ENCODE peak calls at places on chromosomes 7 and 10, in seven cellular contexts. B, S, M, P, F, J and E are unnamed samples.

GRCh38 chr7:67696878-67697277 is 700.2 kb downstream of the TYW1 start:
- DNase-seq in B (no peak), P (no peak), M (no peak), S (no peak), J (no peak), F (no peak), E (no peak)

GRCh38 chr10:16599662-16600061 is 78.0 kb upstream of the C1QL3 start:
- DNase-seq in P (no peak), B (no peak), J (no peak), M (no peak), F (no peak), S (no peak), E (no peak)

GRCh38 chr7:118754608-118755007 is 530.1 kb downstream of the ANKRD7 start:
- DNase-seq in P (no peak), M (no peak), J (no peak), B (no peak), F (no peak), S (no peak), E (no peak)

GRCh38 chr7:149625339-149625946 is 127.8 kb upstream of the ZNF746 start:
- DNase-seq in B (peak), M (no peak), P (peak), S (peak), J (peak), F (peak), E (peak)

GRCh38 chr10:62647375-62648092 is 157.0 kb upstream of the ADO start:
- DNase-seq in S (no peak), P (no peak), M (no peak), B (no peak), F (no peak), J (no peak), E (no peak)

GRCh38 chr10:56370217-56371113 is 9.4 kb upstream of the ZWINT start:
- DNase-seq in B (no peak), M (no peak), P (no peak), S (no peak), J (no peak), F (no peak), E (no peak)

GRCh38 chr7:56105508-56105907 is 768 bp downstream of the CHCHD2 start:
- DNase-seq in B (peak), F (peak), P (no peak), J (peak), M (no peak), S (no peak), E (no peak)

GRCh38 chr10:110501142-110501937 is 3.6 kb downstream of the DUSP5 start:
- DNase-seq in P (peak), B (peak), S (peak), M (peak), F (peak), J (no peak), E (peak)

GRCh38 chr10:43322321-43322720 is 49.1 kb upstream of the FXYD4 start:
- DNase-seq in J (no peak), S (no peak), M (no peak), P (no peak), F (no peak), B (peak), E (no peak)

GRCh38 chr7:123769371-123769770 is 20.6 kb upstream of the WASL start:
- DNase-seq in B (peak), S (no peak), F (peak), M (no peak), J (no peak), P (no peak), E (no peak)

GRCh38 chr7:4159761-4160554 is 522.1 kb upstream of the FOXK1 start:
- DNase-seq in S (no peak), P (no peak), F (no peak), J (no peak), B (no peak), M (no peak), E (no peak)

GRCh38 chr7:50851891-50852290 is 69.2 kb upstream of the GRB10 start:
- DNase-seq in S (no peak), P (no peak), F (no peak), J (no peak), M (peak), B (no peak), E (no peak)

DNA sequence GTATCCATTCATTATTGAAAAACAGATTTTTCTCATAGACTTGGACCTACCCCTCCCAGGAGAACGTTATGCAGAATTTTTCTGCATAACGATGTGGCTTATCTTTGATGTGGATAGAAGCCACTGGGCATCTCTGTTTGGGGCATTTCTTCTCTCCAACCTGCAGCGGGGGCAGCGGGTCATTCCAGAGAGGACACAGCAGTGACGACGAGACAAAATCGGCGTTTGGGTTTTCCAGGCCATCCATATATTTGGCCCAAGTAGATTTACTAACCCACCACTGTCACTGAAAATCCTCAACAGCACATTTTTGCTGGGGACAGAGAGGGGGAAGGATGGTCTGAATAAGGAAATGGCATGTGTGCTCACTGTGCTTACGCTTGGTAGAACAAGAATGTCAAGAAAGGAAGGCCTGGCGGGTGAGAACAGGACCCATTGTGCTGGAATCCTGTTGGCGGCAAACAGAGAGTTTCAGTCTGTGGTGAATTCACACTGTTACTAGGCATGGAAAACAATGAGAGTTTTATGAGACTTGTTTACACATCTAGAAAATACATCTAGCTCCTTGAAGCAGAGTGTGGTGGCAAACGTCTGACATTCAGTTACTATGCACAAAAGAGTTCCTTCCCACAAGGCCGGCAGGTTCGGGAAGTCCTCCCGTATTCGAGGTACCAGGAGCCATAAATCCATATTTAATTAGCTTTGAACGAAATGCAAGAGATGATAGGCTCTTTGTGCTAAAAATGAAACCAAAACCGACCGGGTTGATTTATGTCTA is 299.5 kb upstream of the PITRM1 start:
- DNase-seq in F (no peak), B (no peak), J (no peak), P (no peak), S (no peak), M (no peak), E (peak)
- H3K27ac ChIP-seq in F (no peak), B (peak), J (no peak), P (peak), S (no peak), M (peak), E (peak)

GRCh38 chr7:15607541-15608210 is 45.9 kb upstream of the AGMO start:
- DNase-seq in S (no peak), M (no peak), F (no peak), P (no peak), B (no peak), J (no peak), E (no peak)
- H3K27ac ChIP-seq in S (no peak), M (no peak), F (no peak), P (no peak), B (no peak), J (no peak), E (no peak)

GRCh38 chr7:141251180-141251579 is 177.3 kb downstream of the TMEM178B start:
- DNase-seq in J (no peak), S (no peak), B (no peak), F (no peak), M (no peak), P (no peak), E (no peak)

GRCh38 chr7:141243368-141243767 is 169.5 kb downstream of the TMEM178B start:
- DNase-seq in J (no peak), F (no peak), P (no peak), S (no peak), B (no peak), M (no peak), E (no peak)

GRCh38 chr7:141244466-141244865 is 170.6 kb downstream of the TMEM178B start:
- DNase-seq in S (no peak), F (no peak), B (no peak), P (no peak), J (no peak), M (no peak), E (no peak)

GRCh38 chr7:141242568-141242967 is 168.7 kb downstream of the TMEM178B start:
- DNase-seq in B (no peak), M (no peak), F (no peak), J (no peak), P (no peak), S (no peak), E (no peak)

GRCh38 chr7:141246426-141246825 is 172.6 kb downstream of the TMEM178B start:
- DNase-seq in S (no peak), J (no peak), F (no peak), B (no peak), P (no peak), M (no peak), E (no peak)
- H3K27ac ChIP-seq in S (no peak), J (no peak), F (no peak), B (no peak), P (no peak), M (no peak), E (no peak)

DNA sequence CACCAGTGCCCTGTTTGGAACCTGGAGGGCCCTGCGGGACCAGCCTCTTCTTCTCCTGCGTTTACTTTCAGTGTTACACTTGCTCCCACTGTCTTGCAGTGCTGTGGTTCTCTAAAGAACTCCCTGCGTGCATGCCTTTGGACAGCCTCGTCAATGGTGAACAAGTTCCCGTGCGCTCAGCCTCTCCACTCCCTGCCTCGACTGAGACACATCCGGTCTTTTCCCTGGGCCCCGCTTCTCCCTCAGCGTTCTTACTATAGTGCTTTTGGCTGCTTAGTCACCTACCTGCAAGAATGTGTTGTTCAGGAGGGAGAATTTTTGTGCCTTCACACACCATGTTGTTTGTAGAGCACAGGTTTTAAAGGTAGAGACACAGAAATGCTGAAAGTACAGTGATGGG is 520.7 kb upstream of the MKI67 start:
- DNase-seq in B (no peak), P (no peak), M (no peak), J (no peak), S (no peak), F (no peak), E (no peak)
- H3K27ac ChIP-seq in B (no peak), P (no peak), M (no peak), J (no peak), S (no peak), F (no peak), E (no peak)

DNA sequence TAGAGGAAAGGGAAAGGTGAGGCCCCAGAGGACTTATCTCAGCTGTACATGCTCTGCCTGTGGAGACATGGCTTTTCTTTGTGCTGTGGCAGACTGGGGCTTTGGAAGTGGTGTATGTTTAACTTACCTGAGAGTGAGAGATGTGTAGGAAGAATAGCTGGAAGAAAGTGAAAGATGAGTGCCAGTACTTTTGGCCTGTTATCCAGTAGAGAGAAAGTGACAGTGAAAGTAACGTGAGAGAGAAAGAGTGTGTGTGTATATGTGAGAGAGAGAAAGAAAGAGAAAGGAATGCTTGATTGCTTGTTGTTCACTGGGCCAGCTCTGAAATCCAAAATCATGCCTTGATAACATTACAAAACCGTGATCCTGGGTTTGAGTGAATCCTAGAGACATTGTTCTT is 25.5 kb downstream of the MTURN start:
- DNase-seq in F (no peak), B (no peak), P (no peak), J (no peak), M (no peak), S (no peak), E (no peak)
- H3K27ac ChIP-seq in F (no peak), B (no peak), P (no peak), J (no peak), M (no peak), S (no peak), E (peak)

DNA sequence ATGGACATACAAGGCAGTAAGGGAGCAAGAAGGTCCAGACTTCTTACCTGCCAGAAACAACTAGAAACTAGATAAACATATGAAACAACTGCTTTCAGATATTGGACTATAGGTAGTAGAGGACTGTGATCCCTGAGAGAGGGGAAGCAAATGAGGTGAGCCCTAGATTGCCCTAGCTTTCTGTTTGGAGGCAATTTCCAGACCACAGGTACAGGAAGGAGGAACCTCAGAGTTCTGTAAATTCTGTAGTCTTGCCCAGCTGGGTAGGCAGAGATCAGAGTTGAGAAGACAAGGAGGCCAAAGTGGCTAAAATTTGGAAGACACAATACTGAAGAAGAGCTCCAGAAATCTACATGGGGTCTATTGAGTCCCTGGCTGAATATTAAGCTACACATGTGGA is 21.0 kb downstream of the CDK6 start:
- DNase-seq in J (no peak), F (no peak), P (no peak), M (no peak), B (no peak), S (no peak), E (no peak)
- H3K27ac ChIP-seq in J (no peak), F (no peak), P (no peak), M (no peak), B (no peak), S (no peak), E (no peak)

DNA sequence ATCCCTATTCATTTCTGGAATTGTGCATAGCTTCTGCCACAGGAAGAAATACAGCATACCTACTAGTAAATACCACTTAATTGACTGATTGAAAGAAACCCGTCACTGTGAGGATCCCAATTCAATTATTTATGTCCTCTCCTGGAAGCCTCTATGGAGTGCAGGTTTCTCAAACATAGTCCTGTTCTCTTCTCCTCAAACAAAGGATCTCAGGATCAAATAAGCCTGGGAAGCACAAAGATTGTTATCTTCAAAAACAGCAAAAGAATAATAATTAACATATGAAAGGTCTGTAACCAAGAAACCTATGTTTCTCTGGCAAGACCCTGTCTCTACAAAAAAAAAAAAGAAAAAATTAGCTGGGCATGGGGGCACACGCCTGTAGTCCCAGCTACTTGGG is 127.3 kb downstream of the KCNMA1 start:
- DNase-seq in S (no peak), F (no peak), P (no peak), M (no peak), J (no peak), B (no peak), E (no peak)
- H3K27ac ChIP-seq in S (no peak), F (no peak), P (no peak), M (no peak), J (no peak), B (no peak), E (no peak)

GRCh38 chr10:11678074-11678793 is 63.9 kb upstream of the ECHDC3 start:
- DNase-seq in S (no peak), F (peak), B (no peak), J (no peak), M (no peak), P (no peak), E (no peak)
- H3K27ac ChIP-seq in S (no peak), F (no peak), B (no peak), J (no peak), M (no peak), P (no peak), E (no peak)